ENCODE peak calls at places on chromosomes 5 and 9, in seven cellular contexts. J is HCT116, K is psoas muscle, Y is sigmoid colon, E is esophagus squamous epithelium, X is Calu3, A is adrenal gland. Q is an unnamed sample.
A peak's percentile ranks its signal among the peaks of the same experiment; 100 is the strongest.

GRCh38 chr5:83632874-83633273 is 87.8 kb downstream of the HAPLN1 start:
- DNase-seq in J (peak; percentile 21), K (no peak), Y (no peak), E (no peak), X (peak; percentile 54), A (no peak), Q (no peak)

GRCh38 chr5:125198270-125198974 is 452.0 kb upstream of the ZNF608 start:
- DNase-seq in J (no peak), K (peak; percentile 55), Y (peak; percentile 91), E (no peak), X (peak; percentile 42), A (peak; percentile 93), Q (no peak)

GRCh38 chr9:132794730-132795380 is 83.2 kb downstream of the AK8 start:
- DNase-seq in J (no peak), K (no peak), Y (no peak), E (no peak), X (no peak), A (peak; percentile 29), Q (no peak)

GRCh38 chr5:91977599-91977998 is 594.5 kb upstream of the ARRDC3 start:
- DNase-seq in J (no peak), K (no peak), Y (no peak), E (no peak), X (no peak), A (no peak), Q (no peak)

GRCh38 chr9:132372177-132373095 is 17.6 kb upstream of the SETX start:
- DNase-seq in J (no peak), K (peak; percentile 21), Y (peak; percentile 78), E (no peak), X (no peak), A (peak; percentile 83), Q (peak; percentile 40)

GRCh38 chr5:161544350-161544765 is 2.2 kb downstream of the GABRB2 start:
- DNase-seq in J (peak; percentile 2), K (no peak), Y (no peak), E (no peak), X (peak; percentile 55), A (peak; percentile 74), Q (peak; percentile 62)

GRCh38 chr5:80054682-80055081 is 19.5 kb downstream of the THBS4 start:
- DNase-seq in J (no peak), K (no peak), Y (no peak), E (no peak), X (no peak), A (no peak), Q (no peak)

GRCh38 chr5:88524941-88525340 is 256.3 kb upstream of the TMEM161B start:
- DNase-seq in J (no peak), K (no peak), Y (no peak), E (no peak), X (no peak), A (no peak), Q (no peak)

GRCh38 chr5:7793861-7794260 is 57.1 kb downstream of the CFAP90 start:
- DNase-seq in J (no peak), K (no peak), Y (no peak), E (no peak), X (no peak), A (no peak), Q (no peak)

GRCh38 chr5:54701179-54701578 is 183.6 kb downstream of the SNX18 start:
- DNase-seq in J (peak; percentile 26), K (no peak), Y (no peak), E (no peak), X (peak; percentile 87), A (peak; percentile 55), Q (no peak)

GRCh38 chr5:111743521-111743920 is 13.5 kb downstream of the NREP start:
- DNase-seq in J (no peak), K (no peak), Y (no peak), E (no peak), X (no peak), A (no peak), Q (no peak)

GRCh38 chr9:3517377-3518048 is 8.3 kb downstream of the RFX3 start:
- DNase-seq in J (no peak), K (no peak), Y (no peak), E (no peak), X (no peak), A (no peak), Q (no peak)

GRCh38 chr9:71984388-71985069 is 73.1 kb downstream of the C9orf85 start:
- DNase-seq in J (no peak), K (peak; percentile 68), Y (no peak), E (no peak), X (no peak), A (no peak), Q (no peak)

GRCh38 chr9:78821126-78821822 is 524.3 kb downstream of the PSAT1 start:
- DNase-seq in J (peak; percentile 24), K (no peak), Y (no peak), E (no peak), X (peak; percentile 1), A (peak; percentile 54), Q (peak; percentile 42)

GRCh38 chr5:171201285-171201684 is 107.8 kb upstream of the TLX3 start:
- DNase-seq in J (no peak), K (no peak), Y (no peak), E (no peak), X (no peak), A (no peak), Q (no peak)

GRCh38 chr5:31827862-31828261 is 188.9 kb downstream of the PDZD2 start:
- DNase-seq in J (no peak), K (no peak), Y (no peak), E (no peak), X (no peak), A (no peak), Q (no peak)

GRCh38 chr9:3498691-3499090 is 27.1 kb downstream of the RFX3 start:
- DNase-seq in J (no peak), K (no peak), Y (no peak), E (no peak), X (no peak), A (no peak), Q (no peak)

GRCh38 chr5:150513375-150514309 is 5.7 kb downstream of the NDST1 start:
- DNase-seq in J (no peak), K (no peak), Y (no peak), E (no peak), X (no peak), A (peak; percentile 79), Q (peak; percentile 34)

GRCh38 chr5:17157916-17158529 is 59.4 kb upstream of the BASP1 start:
- DNase-seq in J (no peak), K (no peak), Y (no peak), E (no peak), X (no peak), A (no peak), Q (no peak)

GRCh38 chr9:14941487-14941886 is 31.3 kb upstream of the FREM1 start:
- DNase-seq in J (no peak), K (no peak), Y (no peak), E (no peak), X (no peak), A (no peak), Q (no peak)

GRCh38 chr9:34171753-34172535 is 6.9 kb upstream of the UBAP1 start:
- DNase-seq in J (no peak), K (no peak), Y (no peak), E (no peak), X (no peak), A (no peak), Q (peak; percentile 90)

GRCh38 chr9:34176089-34176488 is 2.8 kb upstream of the UBAP1 start:
- DNase-seq in J (no peak), K (no peak), Y (no peak), E (no peak), X (no peak), A (no peak), Q (no peak)

GRCh38 chr9:34169125-34169524 is 9.7 kb upstream of the UBAP1 start:
- DNase-seq in J (no peak), K (no peak), Y (no peak), E (no peak), X (no peak), A (no peak), Q (no peak)

GRCh38 chr9:34170252-34170915 is 8.5 kb upstream of the UBAP1 start:
- DNase-seq in J (no peak), K (no peak), Y (no peak), E (no peak), X (no peak), A (no peak), Q (no peak)
- TF ChIP-seq CTCF in J (no peak), K (no peak), Y (no peak), E (peak; percentile 13), X (no peak), A (no peak), Q (no peak)

GRCh38 chr9:89171693-89172092 is 6.9 kb downstream of the SHC3 start:
- DNase-seq in J (no peak), K (no peak), Y (no peak), E (no peak), X (no peak), A (no peak), Q (no peak)
- TF ChIP-seq CTCF in J (no peak), K (no peak), Y (no peak), E (no peak), X (no peak), A (no peak), Q (no peak)

GRCh38 chr9:33943389-33943788 is 105.3 kb downstream of the UBAP2 start:
- DNase-seq in J (no peak), K (no peak), Y (no peak), E (no peak), X (no peak), A (no peak), Q (no peak)

GRCh38 chr9:33939924-33940874 is 108.5 kb downstream of the UBAP2 start:
- DNase-seq in J (no peak), K (no peak), Y (no peak), E (no peak), X (peak; percentile 57), A (no peak), Q (no peak)

GRCh38 chr9:33946779-33947535 is 101.7 kb downstream of the UBAP2 start:
- DNase-seq in J (no peak), K (no peak), Y (no peak), E (no peak), X (no peak), A (no peak), Q (no peak)

DNA sequence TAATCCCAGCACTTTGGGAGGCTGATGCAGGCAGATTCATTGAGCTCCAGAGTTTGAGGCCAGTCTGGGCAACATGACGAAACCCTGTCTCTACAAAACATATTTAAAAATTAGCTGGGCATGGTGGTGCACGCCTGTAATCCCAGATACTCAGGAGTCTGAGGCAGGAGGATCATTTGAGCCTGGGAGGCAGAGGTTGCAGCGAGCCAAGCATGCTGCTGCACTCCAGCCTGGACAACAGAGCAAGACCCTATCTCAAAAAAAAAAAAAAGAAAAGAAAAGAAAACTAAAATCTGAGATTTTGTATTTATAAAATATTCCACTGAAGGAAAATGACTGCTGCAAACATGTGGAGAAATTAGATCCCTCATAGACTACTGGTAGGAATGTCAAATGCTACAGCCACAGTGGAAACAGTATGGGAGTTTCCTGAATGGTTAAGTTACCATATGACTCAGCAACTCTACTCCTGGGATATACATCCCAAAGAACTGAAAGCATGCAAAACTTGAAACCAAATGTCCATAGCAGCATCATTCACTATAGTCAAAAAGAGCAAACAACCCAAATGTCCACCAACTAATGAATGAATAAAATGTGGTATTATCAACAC is 106.1 kb downstream of the UBAP2 start:
- DNase-seq in J (no peak), K (no peak), Y (no peak), E (no peak), X (no peak), A (no peak), Q (no peak)
- TF ChIP-seq CTCF in J (no peak), K (peak; percentile 32), Y (no peak), E (no peak), X (no peak), A (no peak), Q (no peak)

DNA sequence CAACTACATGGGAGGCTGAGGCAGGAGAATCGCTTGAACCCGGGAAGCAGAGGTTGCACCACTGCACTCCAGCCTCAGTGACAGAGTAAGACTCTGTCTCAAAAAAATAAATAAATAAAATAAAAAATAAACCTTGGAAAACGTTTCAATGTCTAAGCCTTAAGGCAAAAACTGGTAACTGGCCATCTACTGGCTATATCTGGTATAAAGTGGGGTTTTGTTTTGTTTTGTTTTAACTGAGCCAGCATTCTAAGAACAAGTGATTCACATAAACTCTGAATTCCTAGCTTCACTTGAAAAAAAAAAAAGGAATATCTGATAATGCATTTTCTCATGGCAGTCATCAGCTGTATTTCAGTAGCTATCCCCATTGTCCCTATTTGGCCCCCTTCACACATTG is 126.1 kb upstream of the EFNA5 start:
- DNase-seq in J (no peak), K (no peak), Y (no peak), E (no peak), X (no peak), A (no peak), Q (no peak)
- TF ChIP-seq CTCF in J (no peak), K (no peak), Y (no peak), E (no peak), X (no peak), A (no peak), Q (no peak)